ENCODE peak calls at places on chromosome 1, in five cellular contexts. B, A, G, P and E are unnamed samples.

GRCh38 chr1:203325418-203326091 is 20.2 kb downstream of the BTG2 start:
- DNase-seq in B (no peak), A (no peak), G (no peak), P (peak; percentile 83), E (peak; percentile 86)

GRCh38 chr1:30613188-30613587 is 110.2 kb downstream of the MATN1 start:
- DNase-seq in B (no peak), A (no peak), G (no peak), P (no peak), E (no peak)

GRCh38 chr1:164718821-164719220 is 159.8 kb downstream of the PBX1 start:
- DNase-seq in B (no peak), A (no peak), G (no peak), P (no peak), E (no peak)

GRCh38 chr1:47948126-47948525 is 49.1 kb downstream of the TRABD2B start:
- DNase-seq in B (no peak), A (no peak), G (no peak), P (no peak), E (no peak)

GRCh38 chr1:9375912-9376311 is 83.2 kb downstream of the SPSB1 start:
- DNase-seq in B (no peak), A (no peak), G (peak; percentile 80), P (peak; percentile 55), E (no peak)

GRCh38 chr1:22275626-22276395 is 132.9 kb upstream of the WNT4 start:
- DNase-seq in B (peak; percentile 48), A (no peak), G (peak; percentile 54), P (no peak), E (no peak)

GRCh38 chr1:192506741-192507155 is 68.8 kb upstream of the RGS1 start:
- DNase-seq in B (peak; percentile 68), A (no peak), G (no peak), P (no peak), E (no peak)

GRCh38 chr1:150151291-150152181 is 1.8 kb downstream of the PLEKHO1 start:
- DNase-seq in B (peak; percentile 92), A (peak; percentile 76), G (no peak), P (no peak), E (peak; percentile 83)

GRCh38 chr1:225427249-225428065 is at the start of gene LBR:
- DNase-seq in B (peak; percentile 46), A (no peak), G (no peak), P (peak; percentile 46), E (peak; percentile 77)

GRCh38 chr1:203184467-203184866 is 2.0 kb downstream of the CHI3L1 start:
- DNase-seq in B (no peak), A (no peak), G (no peak), P (no peak), E (peak; percentile 27)